ENCODE peak calls at places on chromosomes 5 and 9, in five cellular contexts. One of them, this sample, is unnamed.

GRCh38 chr5:174292348-174292747 is 246.8 kb downstream of the NSG2 start:
- DNase-seq in CD8-positive, alpha-beta T cell: no peak
- DNase-seq in Peyer's patch: no peak
- DNase-seq in IMR-90: no peak
- DNase-seq in prostate gland: no peak
- DNase-seq in this sample: no peak

GRCh38 chr5:167061695-167062094 is 1229.8 kb upstream of the WWC1 start:
- DNase-seq in CD8-positive, alpha-beta T cell: no peak
- DNase-seq in Peyer's patch: no peak
- DNase-seq in IMR-90: no peak
- DNase-seq in prostate gland: no peak
- DNase-seq in this sample: no peak

GRCh38 chr5:96537386-96537785 is 104.3 kb upstream of the PCSK1 start:
- DNase-seq in CD8-positive, alpha-beta T cell: no peak
- DNase-seq in Peyer's patch: no peak
- DNase-seq in IMR-90: peak; percentile 89
- DNase-seq in prostate gland: no peak
- DNase-seq in this sample: no peak

GRCh38 chr9:133995012-133995896 is 3.1 kb upstream of the VAV2 start:
- DNase-seq in CD8-positive, alpha-beta T cell: no peak
- DNase-seq in Peyer's patch: no peak
- DNase-seq in IMR-90: no peak
- DNase-seq in prostate gland: no peak
- DNase-seq in this sample: no peak

GRCh38 chr5:168916852-168917251 is 337.7 kb upstream of the PANK3 start:
- DNase-seq in CD8-positive, alpha-beta T cell: no peak
- DNase-seq in Peyer's patch: no peak
- DNase-seq in IMR-90: no peak
- DNase-seq in prostate gland: no peak
- DNase-seq in this sample: no peak

GRCh38 chr5:43192558-43193170 is 639 bp downstream of the NIM1K start:
- DNase-seq in CD8-positive, alpha-beta T cell: peak; percentile 10
- DNase-seq in Peyer's patch: peak; percentile 45
- DNase-seq in IMR-90: peak; percentile 27
- DNase-seq in prostate gland: no peak
- DNase-seq in this sample: peak; percentile 67

GRCh38 chr5:78497573-78498533 is 137.4 kb downstream of the SCAMP1 start:
- DNase-seq in CD8-positive, alpha-beta T cell: no peak
- DNase-seq in Peyer's patch: no peak
- DNase-seq in IMR-90: no peak
- DNase-seq in prostate gland: no peak
- DNase-seq in this sample: peak; percentile 59

GRCh38 chr5:150058480-150059126 is 27.8 kb downstream of the CSF1R start:
- DNase-seq in CD8-positive, alpha-beta T cell: no peak
- DNase-seq in Peyer's patch: peak; percentile 49
- DNase-seq in IMR-90: peak; percentile 82
- DNase-seq in prostate gland: no peak
- DNase-seq in this sample: no peak

GRCh38 chr9:102950341-102950740 is 44.8 kb upstream of the CYLC2 start:
- DNase-seq in CD8-positive, alpha-beta T cell: no peak
- DNase-seq in Peyer's patch: no peak
- DNase-seq in IMR-90: no peak
- DNase-seq in prostate gland: no peak
- DNase-seq in this sample: no peak

GRCh38 chr9:7879551-7880245 is 80.1 kb upstream of the DMAC1 start:
- DNase-seq in CD8-positive, alpha-beta T cell: peak; percentile 7
- DNase-seq in Peyer's patch: no peak
- DNase-seq in IMR-90: no peak
- DNase-seq in prostate gland: no peak
- DNase-seq in this sample: no peak

GRCh38 chr5:53478411-53479044 is 1.9 kb upstream of the FST start:
- DNase-seq in CD8-positive, alpha-beta T cell: no peak
- DNase-seq in Peyer's patch: no peak
- DNase-seq in IMR-90: peak; percentile 63
- DNase-seq in prostate gland: peak; percentile 38
- DNase-seq in this sample: no peak

GRCh38 chr9:96113045-96113444 is 188.9 kb downstream of the HSD17B3 start:
- DNase-seq in CD8-positive, alpha-beta T cell: no peak
- DNase-seq in Peyer's patch: no peak
- DNase-seq in IMR-90: no peak
- DNase-seq in prostate gland: no peak
- DNase-seq in this sample: peak; percentile 63
- H3K4me3 ChIP-seq in CD8-positive, alpha-beta T cell: no peak overlapping the region
- H3K4me3 ChIP-seq in Peyer's patch: no peak overlapping the region
- H3K4me3 ChIP-seq in IMR-90: no peak overlapping the region
- H3K4me3 ChIP-seq in prostate gland: no peak overlapping the region
- H3K4me3 ChIP-seq in this sample: no peak overlapping the region

GRCh38 chr5:131659841-131660240 is 24.8 kb upstream of the RAPGEF6 start:
- DNase-seq in CD8-positive, alpha-beta T cell: no peak
- DNase-seq in Peyer's patch: no peak
- DNase-seq in IMR-90: no peak
- DNase-seq in prostate gland: no peak
- DNase-seq in this sample: no peak
- TF ChIP-seq CTCF in CD8-positive, alpha-beta T cell: no peak
- TF ChIP-seq CTCF in Peyer's patch: no peak
- TF ChIP-seq CTCF in IMR-90: no peak
- TF ChIP-seq CTCF in prostate gland: no peak
- TF ChIP-seq CTCF in this sample: no peak

GRCh38 chr5:82586176-82586575 is 308.0 kb upstream of the RPS23 start:
- DNase-seq in CD8-positive, alpha-beta T cell: no peak
- DNase-seq in Peyer's patch: no peak
- DNase-seq in IMR-90: no peak
- DNase-seq in prostate gland: no peak
- DNase-seq in this sample: no peak
- H3K27ac ChIP-seq in CD8-positive, alpha-beta T cell: no peak overlapping the region
- H3K27ac ChIP-seq in Peyer's patch: no peak overlapping the region
- H3K27ac ChIP-seq in IMR-90: no peak overlapping the region
- H3K27ac ChIP-seq in prostate gland: no peak overlapping the region
- H3K27ac ChIP-seq in this sample: no peak overlapping the region

GRCh38 chr9:124000784-124001444 is 10.7 kb upstream of the LHX2 start:
- DNase-seq in CD8-positive, alpha-beta T cell: no peak
- DNase-seq in Peyer's patch: no peak
- DNase-seq in IMR-90: no peak
- DNase-seq in prostate gland: no peak
- DNase-seq in this sample: no peak

GRCh38 chr9:124000161-124000783 is 11.3 kb upstream of the LHX2 start:
- DNase-seq in CD8-positive, alpha-beta T cell: no peak
- DNase-seq in Peyer's patch: no peak
- DNase-seq in IMR-90: no peak
- DNase-seq in prostate gland: no peak
- DNase-seq in this sample: no peak

GRCh38 chr9:123998278-123998925 is 13.2 kb upstream of the LHX2 start:
- DNase-seq in CD8-positive, alpha-beta T cell: no peak
- DNase-seq in Peyer's patch: no peak
- DNase-seq in IMR-90: no peak
- DNase-seq in prostate gland: no peak
- DNase-seq in this sample: no peak

GRCh38 chr9:123998970-123999621 is 12.5 kb upstream of the LHX2 start:
- DNase-seq in CD8-positive, alpha-beta T cell: no peak
- DNase-seq in Peyer's patch: no peak
- DNase-seq in IMR-90: no peak
- DNase-seq in prostate gland: no peak
- DNase-seq in this sample: no peak

GRCh38 chr9:123999668-124000067 is 11.9 kb upstream of the LHX2 start:
- DNase-seq in CD8-positive, alpha-beta T cell: no peak
- DNase-seq in Peyer's patch: no peak
- DNase-seq in IMR-90: no peak
- DNase-seq in prostate gland: no peak
- DNase-seq in this sample: no peak
- H3K4me3 ChIP-seq in CD8-positive, alpha-beta T cell: no peak overlapping the region
- H3K4me3 ChIP-seq in Peyer's patch: peak overlapping the region; percentile 38
- H3K4me3 ChIP-seq in IMR-90: no peak overlapping the region
- H3K4me3 ChIP-seq in prostate gland: no peak overlapping the region
- H3K4me3 ChIP-seq in this sample: no peak overlapping the region

GRCh38 chr9:126204197-126204596 is 122.4 kb upstream of the MVB12B start:
- DNase-seq in CD8-positive, alpha-beta T cell: no peak
- DNase-seq in Peyer's patch: no peak
- DNase-seq in IMR-90: no peak
- DNase-seq in prostate gland: no peak
- DNase-seq in this sample: no peak

GRCh38 chr9:126206099-126206498 is 120.5 kb upstream of the MVB12B start:
- DNase-seq in CD8-positive, alpha-beta T cell: no peak
- DNase-seq in Peyer's patch: no peak
- DNase-seq in IMR-90: no peak
- DNase-seq in prostate gland: no peak
- DNase-seq in this sample: no peak

GRCh38 chr9:126204708-126205225 is 121.9 kb upstream of the MVB12B start:
- DNase-seq in CD8-positive, alpha-beta T cell: no peak
- DNase-seq in Peyer's patch: no peak
- DNase-seq in IMR-90: no peak
- DNase-seq in prostate gland: no peak
- DNase-seq in this sample: no peak

GRCh38 chr9:126205260-126205659 is 121.4 kb upstream of the MVB12B start:
- DNase-seq in CD8-positive, alpha-beta T cell: no peak
- DNase-seq in Peyer's patch: no peak
- DNase-seq in IMR-90: no peak
- DNase-seq in prostate gland: no peak
- DNase-seq in this sample: no peak

GRCh38 chr9:126203313-126203712 is 123.3 kb upstream of the MVB12B start:
- DNase-seq in CD8-positive, alpha-beta T cell: no peak
- DNase-seq in Peyer's patch: no peak
- DNase-seq in IMR-90: no peak
- DNase-seq in prostate gland: no peak
- DNase-seq in this sample: no peak
- TF ChIP-seq CTCF in CD8-positive, alpha-beta T cell: no peak
- TF ChIP-seq CTCF in Peyer's patch: no peak
- TF ChIP-seq CTCF in IMR-90: no peak
- TF ChIP-seq CTCF in prostate gland: no peak
- TF ChIP-seq CTCF in this sample: no peak